ENCODE peak calls at places on chromosomes 16 and 17, in four cellular contexts. R, M, D and Z are unnamed samples.
A peak's percentile ranks its signal among the peaks of the same experiment; 100 is the strongest.

GRCh38 chr17:73972901-73973300 is 230.6 kb upstream of the RPL38 start:
- DNase-seq in R (no peak), M (no peak), D (no peak), Z (no peak)

GRCh38 chr16:55470533-55471371 is 8.2 kb upstream of the MMP2 start:
- DNase-seq in R (peak; percentile 49), M (no peak), D (no peak), Z (peak; percentile 53)

GRCh38 chr17:83196088-83196765 is 116.8 kb downstream of the METRNL start:
- DNase-seq in R (no peak), M (peak; percentile 42), D (no peak), Z (no peak)

GRCh38 chr17:45425125-45425983 is 7.3 kb downstream of the ARHGAP27 start:
- DNase-seq in R (peak; percentile 92), M (peak; percentile 92), D (no peak), Z (peak; percentile 98)

GRCh38 chr17:338442-339192 is 14.0 kb downstream of the RPH3AL start:
- DNase-seq in R (peak; percentile 63), M (peak; percentile 57), D (no peak), Z (no peak)

GRCh38 chr17:49201481-49201927 is 8.9 kb downstream of the GNGT2 start:
- DNase-seq in R (no peak), M (no peak), D (no peak), Z (no peak)

GRCh38 chr17:74276051-74276476 is 2.0 kb downstream of the DNAI2 start:
- DNase-seq in R (no peak), M (no peak), D (peak; percentile 51), Z (no peak)

GRCh38 chr17:49843774-49844350 is 4.0 kb downstream of the TAC4 start:
- DNase-seq in R (no peak), M (no peak), D (no peak), Z (peak; percentile 66)

GRCh38 chr17:5823219-5823618 is 238.9 kb upstream of the NLRP1 start:
- DNase-seq in R (no peak), M (no peak), D (no peak), Z (no peak)

GRCh38 chr17:55726440-55726839 is 3.8 kb upstream of the TMEM100 start:
- DNase-seq in R (peak; percentile 30), M (peak; percentile 48), D (peak; percentile 60), Z (peak; percentile 45)

GRCh38 chr17:44400226-44400847 is 10.9 kb upstream of the ITGA2B start:
- DNase-seq in R (no peak), M (no peak), D (no peak), Z (no peak)

GRCh38 chr16:21646721-21647561 is 5.5 kb downstream of the IGSF6 start:
- DNase-seq in R (peak; percentile 35), M (peak; percentile 93), D (no peak), Z (no peak)

GRCh38 chr17:7351665-7352558 is at the start of gene KCTD11:
- DNase-seq in R (peak; percentile 97), M (peak; percentile 96), D (peak; percentile 88), Z (peak; percentile 94)
- TF ChIP-seq POLR2A in R (no peak), M (peak; percentile 57), D (peak; percentile 19), Z (peak; percentile 71)

DNA sequence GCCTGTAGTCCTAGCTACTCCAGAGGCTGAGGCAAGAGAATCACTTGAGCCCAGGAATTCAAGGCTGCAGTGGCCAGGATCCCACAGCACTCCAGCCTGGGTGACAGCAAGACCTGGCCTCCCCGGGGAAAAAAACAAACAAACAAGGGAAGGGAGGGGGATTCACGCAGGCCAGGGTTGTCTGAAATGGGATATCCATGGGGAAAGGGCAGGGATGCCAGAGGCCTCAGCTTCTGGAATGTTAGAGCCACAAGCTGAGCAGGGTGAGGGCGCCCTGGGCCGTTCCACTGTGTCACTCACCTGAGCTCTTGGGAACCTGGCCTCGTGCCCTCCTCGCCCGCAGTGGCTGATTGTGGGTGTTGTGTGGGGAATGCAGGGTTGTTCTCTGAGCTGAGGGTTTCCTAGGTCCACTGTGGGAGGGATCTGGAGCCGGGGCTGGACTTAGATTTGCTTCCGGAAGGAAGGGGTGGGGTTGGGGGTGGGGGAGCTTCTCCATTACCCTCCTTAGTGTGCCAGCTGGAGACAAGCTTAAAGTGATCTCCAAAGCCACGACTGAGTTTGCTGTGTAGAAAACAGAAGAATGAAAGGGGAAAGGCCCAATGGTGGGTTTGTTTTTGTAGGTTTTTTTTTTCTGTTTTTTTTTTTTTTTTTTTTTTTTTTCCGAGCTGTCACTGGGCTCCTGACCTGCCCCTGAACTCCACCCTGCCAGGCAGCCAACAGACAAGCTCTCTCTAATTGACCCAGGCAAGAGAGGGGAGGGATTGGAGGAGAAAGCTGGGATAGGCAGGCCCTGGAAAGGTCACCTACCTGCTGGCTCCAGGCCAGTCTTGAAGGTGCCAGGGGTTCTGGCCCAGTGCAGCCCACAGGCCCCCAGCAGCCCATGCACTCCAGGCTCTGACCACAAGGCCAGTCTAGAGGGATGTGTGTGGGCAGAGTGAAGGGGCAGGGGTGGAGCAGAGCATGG is at the start of gene SULT1A1:
- DNase-seq in R (peak; percentile 92), M (peak; percentile 97), D (no peak), Z (peak; percentile 68)
- TF ChIP-seq POLR2A in R (no peak), M (peak; percentile 85), D (no peak), Z (no peak)

DNA sequence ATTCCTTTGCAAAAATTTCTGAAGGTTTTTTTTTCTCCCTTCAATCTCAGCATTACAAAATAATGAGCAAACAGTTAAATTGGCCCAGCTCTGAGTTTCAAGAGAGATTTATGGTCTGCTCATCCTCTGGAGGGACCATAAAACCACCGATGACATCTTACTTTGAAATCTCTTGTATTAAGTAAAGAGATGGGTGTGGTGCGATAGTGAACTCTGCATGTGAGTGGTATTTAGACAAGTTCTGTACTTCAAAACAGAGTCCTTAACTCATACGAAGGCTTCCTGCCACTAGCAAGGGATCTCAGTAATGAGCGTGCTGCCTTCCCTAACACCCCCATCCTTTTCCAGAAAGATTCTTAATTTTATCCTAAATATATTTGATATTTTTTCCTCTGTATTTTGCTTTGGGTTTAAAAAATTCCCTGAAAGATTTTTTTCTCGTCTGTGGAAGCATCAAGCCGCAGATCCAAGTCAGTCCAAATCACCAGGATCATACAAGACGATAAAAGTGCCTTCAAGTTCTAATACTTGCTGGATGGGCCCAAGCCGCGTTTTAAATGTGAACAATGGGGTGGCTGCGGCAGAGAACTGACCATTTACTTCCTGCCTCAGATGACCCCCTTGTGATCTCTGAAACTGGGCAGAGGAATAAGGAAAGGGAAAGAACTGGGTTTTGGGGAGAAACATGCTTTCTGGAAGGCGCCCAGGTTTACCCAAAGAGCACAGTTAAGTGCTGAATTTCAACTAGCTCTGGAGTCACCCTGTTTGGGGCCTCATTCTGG is 1.9 kb downstream of the FAM20A start:
- DNase-seq in R (no peak), M (no peak), D (peak; percentile 43), Z (no peak)
- TF ChIP-seq POLR2A in R (no peak), M (no peak), D (no peak), Z (no peak)

GRCh38 chr17:7307686-7308624 is 527 bp downstream of the EIF5A start:
- DNase-seq in R (peak; percentile 51), M (peak; percentile 70), D (peak; percentile 52), Z (no peak)
- TF ChIP-seq POLR2A in R (no peak), M (peak; percentile 84), D (no peak), Z (no peak)

GRCh38 chr17:76524598-76525512 is 12.7 kb downstream of the CYGB start:
- DNase-seq in R (peak; percentile 84), M (no peak), D (no peak), Z (no peak)
- TF ChIP-seq POLR2A in R (no peak), M (no peak), D (no peak), Z (no peak)

GRCh38 chr17:8188408-8188839 is 1.6 kb downstream of the BORCS6 start:
- DNase-seq in R (no peak), M (no peak), D (no peak), Z (no peak)

GRCh38 chr17:8186446-8186786 is 3.6 kb downstream of the BORCS6 start:
- DNase-seq in R (no peak), M (no peak), D (no peak), Z (no peak)

GRCh38 chr17:8186787-8187516 is 3.0 kb downstream of the BORCS6 start:
- DNase-seq in R (peak; percentile 96), M (peak; percentile 97), D (peak; percentile 97), Z (peak; percentile 30)

GRCh38 chr17:8187517-8188407 is 2.2 kb downstream of the BORCS6 start:
- DNase-seq in R (peak; percentile 95), M (peak; percentile 94), D (peak; percentile 96), Z (peak; percentile 76)

DNA sequence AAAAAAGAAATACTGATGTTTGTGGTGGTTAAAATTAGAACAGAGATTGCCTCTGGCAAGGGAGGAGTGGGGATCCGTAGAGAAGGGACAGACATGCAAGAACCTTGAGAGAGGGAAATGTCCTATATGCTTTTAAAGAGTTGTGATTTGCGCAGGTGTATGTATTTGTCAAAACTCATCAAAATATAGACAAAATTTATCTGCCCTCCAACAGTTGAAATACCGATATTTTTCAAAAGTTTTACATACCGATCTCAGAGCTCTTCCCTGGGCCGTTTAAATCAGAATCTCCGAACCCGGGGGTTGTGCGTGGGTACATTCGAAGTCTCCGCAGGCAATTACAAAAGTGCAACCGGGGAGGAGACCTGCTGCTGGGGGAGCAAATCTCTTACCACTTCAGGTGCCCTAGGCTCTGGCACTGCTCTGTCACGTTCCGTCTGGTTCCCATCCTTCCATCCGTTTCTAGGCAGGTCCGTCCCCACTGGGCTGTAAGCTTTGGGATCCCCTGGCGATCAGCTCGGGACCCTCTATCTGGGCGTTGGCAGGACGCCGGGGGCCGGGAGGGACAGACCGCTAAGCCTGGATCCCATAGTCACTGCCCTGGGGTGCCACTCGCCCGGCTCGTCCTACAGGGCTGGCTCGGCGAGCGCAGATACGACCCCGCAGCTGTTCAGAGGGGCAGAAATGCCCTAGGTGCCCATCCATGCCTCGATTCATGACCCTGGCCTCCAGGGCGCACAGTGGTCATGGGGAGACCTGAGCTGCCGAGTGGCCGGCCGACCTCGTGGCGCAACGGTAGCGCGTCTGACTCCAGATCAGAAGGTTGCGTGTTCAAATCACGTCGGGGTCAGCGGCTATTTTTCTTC is 4.2 kb downstream of the BORCS6 start:
- DNase-seq in R (peak; percentile 95), M (peak; percentile 97), D (peak; percentile 92), Z (no peak)
- TF ChIP-seq POLR2A in R (no peak), M (peak; percentile 47), D (no peak), Z (no peak)

GRCh38 chr16:88725609-88726407 is 19.5 kb downstream of the CTU2 start:
- DNase-seq in R (no peak), M (no peak), D (no peak), Z (no peak)

GRCh38 chr16:88724855-88725555 is 18.7 kb downstream of the CTU2 start:
- DNase-seq in R (no peak), M (no peak), D (no peak), Z (no peak)

GRCh38 chr16:88727871-88728270 is 21.6 kb downstream of the CTU2 start:
- DNase-seq in R (no peak), M (no peak), D (no peak), Z (no peak)

GRCh38 chr16:88726981-88727380 is 20.7 kb downstream of the CTU2 start:
- DNase-seq in R (no peak), M (no peak), D (no peak), Z (no peak)

DNA sequence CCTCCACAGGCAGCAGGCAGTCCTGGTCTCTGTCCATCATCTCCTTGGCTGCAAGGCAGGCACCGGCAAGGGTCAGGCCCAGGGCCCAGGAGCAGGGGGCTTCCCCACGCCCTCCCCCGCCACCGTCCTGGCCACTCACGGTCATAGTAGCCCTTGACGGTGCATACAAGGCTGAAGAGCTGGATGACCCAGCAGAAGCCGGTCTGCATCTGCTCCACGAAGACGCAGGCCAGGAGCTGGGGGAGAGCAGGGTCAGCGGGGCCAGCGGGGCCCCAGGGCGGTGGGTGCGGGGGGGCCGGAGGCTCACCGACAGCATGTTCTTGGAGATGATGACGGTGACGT is 20.1 kb downstream of the CTU2 start:
- DNase-seq in R (no peak), M (no peak), D (no peak), Z (no peak)
- TF ChIP-seq POLR2A in R (no peak), M (no peak), D (no peak), Z (no peak)

GRCh38 chr16:4673387-4674046 is 19.8 kb upstream of the NUDT16L1 start:
- DNase-seq in R (no peak), M (no peak), D (no peak), Z (no peak)
- TF ChIP-seq POLR2A in R (no peak), M (no peak), D (no peak), Z (no peak)